ENCODE peak calls at places on chromosomes 3 and 15, in four cellular contexts. S is NCI-H345; A is germinal center; O is stimulated activated CD4-positive, alpha-beta T cell treated with anti-CD3 and anti-CD28 coated beads, Interleukin-2, amount 100 ng/mL, for 48 hours. K is an unnamed sample.

GRCh38 chr3:134463676-134464611 is 21.8 kb downstream of the ANAPC13 start:
- DNase-seq in O (no peak), A (no peak), S (no peak), K (no peak)

GRCh38 chr15:77507911-77508310 is 87.2 kb downstream of the HMG20A start:
- DNase-seq in S (no peak), A (no peak), O (no peak), K (no peak)

GRCh38 chr3:150721285-150722130 is 17.8 kb upstream of the ERICH6 start:
- DNase-seq in A (peak), O (no peak), S (peak), K (peak)

GRCh38 chr3:38205472-38205805 is 40.1 kb downstream of the OXSR1 start:
- DNase-seq in S (no peak), O (no peak), A (no peak), K (no peak)

GRCh38 chr15:50484781-50485180 is 60.6 kb downstream of the USP8 start:
- DNase-seq in S (no peak), O (no peak), A (no peak), K (peak)

GRCh38 chr15:52789601-52790165 is 453 bp downstream of the ONECUT1 start:
- DNase-seq in A (no peak), S (peak), O (no peak), K (no peak)

GRCh38 chr15:49370782-49371181 is 52.3 kb upstream of the FGF7 start:
- DNase-seq in S (peak), A (no peak), O (no peak), K (no peak)

GRCh38 chr3:150469931-150470740 is 62.0 kb downstream of the TSC22D2 start:
- DNase-seq in O (no peak), S (no peak), A (no peak), K (no peak)

GRCh38 chr15:77818484-77819270 is 186.0 kb upstream of the LINGO1 start:
- DNase-seq in O (no peak), A (no peak), S (peak), K (no peak)